ENCODE peak calls at places on chromosomes 12 and 14, in six cellular contexts. One of them, this sample, is unnamed.

GRCh38 chr14:73753043-73753886 is 39.1 kb upstream of the PNMA1 start:
- DNase-seq in testis: no peak
- DNase-seq in uterus: peak
- DNase-seq in activated gamma-delta T cell treated with Interleukin-2 at 50 U/mL for 16 hours: no peak
- DNase-seq in iris pigment epithelial cell: no peak
- DNase-seq in aorta: peak
- DNase-seq in this sample: peak

GRCh38 chr12:30169839-30170591 is 386.3 kb upstream of the TMTC1 start:
- DNase-seq in testis: no peak
- DNase-seq in uterus: no peak
- DNase-seq in activated gamma-delta T cell treated with Interleukin-2 at 50 U/mL for 16 hours: no peak
- DNase-seq in iris pigment epithelial cell: no peak
- DNase-seq in aorta: no peak
- DNase-seq in this sample: peak

GRCh38 chr12:95277139-95277538 is 59.5 kb downstream of the VEZT start:
- DNase-seq in testis: no peak
- DNase-seq in uterus: no peak
- DNase-seq in activated gamma-delta T cell treated with Interleukin-2 at 50 U/mL for 16 hours: no peak
- DNase-seq in iris pigment epithelial cell: peak
- DNase-seq in aorta: no peak
- DNase-seq in this sample: no peak

GRCh38 chr12:132021031-132021871 is 71.5 kb downstream of the EP400 start:
- DNase-seq in testis: no peak
- DNase-seq in uterus: no peak
- DNase-seq in activated gamma-delta T cell treated with Interleukin-2 at 50 U/mL for 16 hours: no peak
- DNase-seq in iris pigment epithelial cell: no peak
- DNase-seq in aorta: peak
- DNase-seq in this sample: peak

GRCh38 chr12:89706551-89707348 is 1.9 kb downstream of the ATP2B1 start:
- DNase-seq in testis: peak
- DNase-seq in uterus: peak
- DNase-seq in activated gamma-delta T cell treated with Interleukin-2 at 50 U/mL for 16 hours: no peak
- DNase-seq in iris pigment epithelial cell: no peak
- DNase-seq in aorta: peak
- DNase-seq in this sample: peak

GRCh38 chr14:25009891-25010290 is 40.1 kb downstream of the STXBP6 start:
- DNase-seq in testis: no peak
- DNase-seq in uterus: no peak
- DNase-seq in activated gamma-delta T cell treated with Interleukin-2 at 50 U/mL for 16 hours: no peak
- DNase-seq in iris pigment epithelial cell: peak
- DNase-seq in aorta: no peak
- DNase-seq in this sample: no peak

GRCh38 chr12:106837782-106838181 is 63.3 kb downstream of the RIC8B start:
- DNase-seq in testis: no peak
- DNase-seq in uterus: no peak
- DNase-seq in activated gamma-delta T cell treated with Interleukin-2 at 50 U/mL for 16 hours: no peak
- DNase-seq in iris pigment epithelial cell: no peak
- DNase-seq in aorta: no peak
- DNase-seq in this sample: no peak

GRCh38 chr12:6052206-6052939 is 72.1 kb downstream of the VWF start:
- DNase-seq in testis: no peak
- DNase-seq in uterus: no peak
- DNase-seq in activated gamma-delta T cell treated with Interleukin-2 at 50 U/mL for 16 hours: no peak
- DNase-seq in iris pigment epithelial cell: no peak
- DNase-seq in aorta: no peak
- DNase-seq in this sample: no peak

GRCh38 chr12:131840643-131841416 is 12.6 kb downstream of the MMP17 start:
- DNase-seq in testis: no peak
- DNase-seq in uterus: no peak
- DNase-seq in activated gamma-delta T cell treated with Interleukin-2 at 50 U/mL for 16 hours: no peak
- DNase-seq in iris pigment epithelial cell: no peak
- DNase-seq in aorta: no peak
- DNase-seq in this sample: no peak

GRCh38 chr14:71891970-71892369 is 40.3 kb upstream of the RGS6 start:
- DNase-seq in testis: no peak
- DNase-seq in uterus: no peak
- DNase-seq in activated gamma-delta T cell treated with Interleukin-2 at 50 U/mL for 16 hours: no peak
- DNase-seq in iris pigment epithelial cell: no peak
- DNase-seq in aorta: no peak
- DNase-seq in this sample: no peak

GRCh38 chr12:49541911-49542505 is 3.2 kb downstream of the KCNH3 start:
- DNase-seq in testis: no peak
- DNase-seq in uterus: no peak
- DNase-seq in activated gamma-delta T cell treated with Interleukin-2 at 50 U/mL for 16 hours: no peak
- DNase-seq in iris pigment epithelial cell: no peak
- DNase-seq in aorta: no peak
- DNase-seq in this sample: peak

GRCh38 chr14:61452452-61452851 is 131.1 kb downstream of the PRKCH start:
- DNase-seq in testis: no peak
- DNase-seq in uterus: no peak
- DNase-seq in activated gamma-delta T cell treated with Interleukin-2 at 50 U/mL for 16 hours: peak
- DNase-seq in iris pigment epithelial cell: no peak
- DNase-seq in aorta: no peak
- DNase-seq in this sample: no peak

GRCh38 chr14:33017016-33017415 is 78.3 kb downstream of the NPAS3 start:
- DNase-seq in testis: no peak
- DNase-seq in uterus: no peak
- DNase-seq in activated gamma-delta T cell treated with Interleukin-2 at 50 U/mL for 16 hours: no peak
- DNase-seq in iris pigment epithelial cell: no peak
- DNase-seq in aorta: no peak
- DNase-seq in this sample: no peak

GRCh38 chr12:6235499-6235898 is 35.3 kb downstream of the CD9 start:
- DNase-seq in testis: peak
- DNase-seq in uterus: no peak
- DNase-seq in activated gamma-delta T cell treated with Interleukin-2 at 50 U/mL for 16 hours: no peak
- DNase-seq in iris pigment epithelial cell: no peak
- DNase-seq in aorta: no peak
- DNase-seq in this sample: peak

GRCh38 chr12:49909826-49910225 is 6.1 kb upstream of the FAIM2 start:
- DNase-seq in testis: no peak
- DNase-seq in uterus: no peak
- DNase-seq in activated gamma-delta T cell treated with Interleukin-2 at 50 U/mL for 16 hours: no peak
- DNase-seq in iris pigment epithelial cell: peak
- DNase-seq in aorta: peak
- DNase-seq in this sample: peak

GRCh38 chr12:132341318-132342050 is 12.1 kb upstream of the GALNT9 start:
- DNase-seq in testis: no peak
- DNase-seq in uterus: no peak
- DNase-seq in activated gamma-delta T cell treated with Interleukin-2 at 50 U/mL for 16 hours: no peak
- DNase-seq in iris pigment epithelial cell: no peak
- DNase-seq in aorta: no peak
- DNase-seq in this sample: no peak

GRCh38 chr12:113162102-113163029 is 12.8 kb downstream of the CFAP73 start:
- DNase-seq in testis: peak
- DNase-seq in uterus: no peak
- DNase-seq in activated gamma-delta T cell treated with Interleukin-2 at 50 U/mL for 16 hours: no peak
- DNase-seq in iris pigment epithelial cell: peak
- DNase-seq in aorta: peak
- DNase-seq in this sample: no peak

GRCh38 chr12:27973487-27973890 is 956 bp upstream of the PTHLH start:
- DNase-seq in testis: no peak
- DNase-seq in uterus: no peak
- DNase-seq in activated gamma-delta T cell treated with Interleukin-2 at 50 U/mL for 16 hours: no peak
- DNase-seq in iris pigment epithelial cell: peak
- DNase-seq in aorta: no peak
- DNase-seq in this sample: no peak

GRCh38 chr14:102504951-102505600 is 4.5 kb downstream of the ANKRD9 start:
- DNase-seq in testis: no peak
- DNase-seq in uterus: no peak
- DNase-seq in activated gamma-delta T cell treated with Interleukin-2 at 50 U/mL for 16 hours: no peak
- DNase-seq in iris pigment epithelial cell: no peak
- DNase-seq in aorta: no peak
- DNase-seq in this sample: no peak

GRCh38 chr14:59897757-59898383 is 22.1 kb upstream of the LRRC9 start:
- DNase-seq in testis: peak
- DNase-seq in uterus: no peak
- DNase-seq in activated gamma-delta T cell treated with Interleukin-2 at 50 U/mL for 16 hours: no peak
- DNase-seq in iris pigment epithelial cell: peak
- DNase-seq in aorta: no peak
- DNase-seq in this sample: no peak

GRCh38 chr12:64890873-64891468 is 66.5 kb downstream of the TBC1D30 start:
- DNase-seq in testis: no peak
- DNase-seq in uterus: no peak
- DNase-seq in activated gamma-delta T cell treated with Interleukin-2 at 50 U/mL for 16 hours: no peak
- DNase-seq in iris pigment epithelial cell: peak
- DNase-seq in aorta: no peak
- DNase-seq in this sample: no peak

GRCh38 chr12:48121522-48121921 is 2.4 kb downstream of the PFKM start:
- DNase-seq in testis: no peak
- DNase-seq in uterus: no peak
- DNase-seq in activated gamma-delta T cell treated with Interleukin-2 at 50 U/mL for 16 hours: no peak
- DNase-seq in iris pigment epithelial cell: no peak
- DNase-seq in aorta: no peak
- DNase-seq in this sample: no peak

GRCh38 chr14:91228112-91229004 is 16.1 kb downstream of the GPR68 start:
- DNase-seq in testis: no peak
- DNase-seq in uterus: no peak
- DNase-seq in activated gamma-delta T cell treated with Interleukin-2 at 50 U/mL for 16 hours: peak
- DNase-seq in iris pigment epithelial cell: peak
- DNase-seq in aorta: no peak
- DNase-seq in this sample: no peak

GRCh38 chr12:124834822-124835221 is 28.8 kb downstream of the SCARB1 start:
- DNase-seq in testis: no peak
- DNase-seq in uterus: no peak
- DNase-seq in activated gamma-delta T cell treated with Interleukin-2 at 50 U/mL for 16 hours: no peak
- DNase-seq in iris pigment epithelial cell: no peak
- DNase-seq in aorta: no peak
- DNase-seq in this sample: no peak

GRCh38 chr14:26597136-26598080 is at the start of gene NOVA1:
- DNase-seq in testis: peak
- DNase-seq in uterus: peak
- DNase-seq in activated gamma-delta T cell treated with Interleukin-2 at 50 U/mL for 16 hours: no peak
- DNase-seq in iris pigment epithelial cell: peak
- DNase-seq in aorta: peak
- DNase-seq in this sample: peak

GRCh38 chr12:132094269-132094891 is 49.7 kb downstream of the DDX51 start:
- DNase-seq in testis: no peak
- DNase-seq in uterus: no peak
- DNase-seq in activated gamma-delta T cell treated with Interleukin-2 at 50 U/mL for 16 hours: no peak
- DNase-seq in iris pigment epithelial cell: no peak
- DNase-seq in aorta: no peak
- DNase-seq in this sample: no peak

This sample was measured in upper lobe of right lung.